ENCODE peak calls at places on chromosomes 11 and 22, in five cellular contexts. One of them, this sample, is unnamed.

GRCh38 chr11:17722000-17722643 is 2.8 kb downstream of the MYOD1 start:
- DNase-seq in LHCN-M2: peak
- DNase-seq in cardiac muscle cell: no peak
- DNase-seq in HT-29: no peak
- DNase-seq in body of pancreas: no peak
- DNase-seq in this sample: no peak

GRCh38 chr11:61510178-61510979 is 1.8 kb downstream of the LRRC10B start:
- DNase-seq in LHCN-M2: no peak
- DNase-seq in cardiac muscle cell: no peak
- DNase-seq in HT-29: no peak
- DNase-seq in body of pancreas: no peak
- DNase-seq in this sample: no peak

GRCh38 chr11:65305501-65306268 is 9.0 kb upstream of the CDC42EP2 start:
- DNase-seq in LHCN-M2: no peak
- DNase-seq in cardiac muscle cell: no peak
- DNase-seq in HT-29: no peak
- DNase-seq in body of pancreas: peak
- DNase-seq in this sample: no peak

GRCh38 chr11:79440451-79441158 is at the start of gene TENM4:
- DNase-seq in LHCN-M2: peak
- DNase-seq in cardiac muscle cell: peak
- DNase-seq in HT-29: no peak
- DNase-seq in body of pancreas: peak
- DNase-seq in this sample: no peak

GRCh38 chr22:28025866-28026575 is 107.0 kb upstream of the PITPNB start:
- DNase-seq in LHCN-M2: no peak
- DNase-seq in cardiac muscle cell: no peak
- DNase-seq in HT-29: no peak
- DNase-seq in body of pancreas: no peak
- DNase-seq in this sample: no peak

GRCh38 chr11:81673001-81673400 is 1060.7 kb downstream of the FAM181B start:
- DNase-seq in LHCN-M2: no peak
- DNase-seq in cardiac muscle cell: no peak
- DNase-seq in HT-29: no peak
- DNase-seq in body of pancreas: no peak
- DNase-seq in this sample: no peak

GRCh38 chr22:43477151-43477725 is 65.4 kb downstream of the MPPED1 start:
- DNase-seq in LHCN-M2: no peak
- DNase-seq in cardiac muscle cell: no peak
- DNase-seq in HT-29: no peak
- DNase-seq in body of pancreas: no peak
- DNase-seq in this sample: no peak

GRCh38 chr11:10917802-10918201 is 59.9 kb upstream of the ZBED5 start:
- DNase-seq in LHCN-M2: no peak
- DNase-seq in cardiac muscle cell: no peak
- DNase-seq in HT-29: no peak
- DNase-seq in body of pancreas: no peak
- DNase-seq in this sample: no peak

GRCh38 chr22:45548991-45549736 is 46.5 kb downstream of the FBLN1 start:
- DNase-seq in LHCN-M2: peak
- DNase-seq in cardiac muscle cell: peak
- DNase-seq in HT-29: peak
- DNase-seq in body of pancreas: peak
- DNase-seq in this sample: no peak

GRCh38 chr22:47586038-47586437 is 823.6 kb downstream of the TBC1D22A start:
- DNase-seq in LHCN-M2: peak
- DNase-seq in cardiac muscle cell: no peak
- DNase-seq in HT-29: peak
- DNase-seq in body of pancreas: no peak
- DNase-seq in this sample: no peak

GRCh38 chr22:35314161-35314942 is 14.7 kb downstream of the TOM1 start:
- DNase-seq in LHCN-M2: no peak
- DNase-seq in cardiac muscle cell: no peak
- DNase-seq in HT-29: peak
- DNase-seq in body of pancreas: no peak
- DNase-seq in this sample: no peak

GRCh38 chr11:68206211-68206610 is 6.9 kb downstream of the KMT5B start:
- DNase-seq in LHCN-M2: peak
- DNase-seq in cardiac muscle cell: peak
- DNase-seq in HT-29: peak
- DNase-seq in body of pancreas: peak
- DNase-seq in this sample: peak

GRCh38 chr11:61102667-61103491 is 590 bp downstream of the CD5 start:
- DNase-seq in LHCN-M2: no peak
- DNase-seq in cardiac muscle cell: no peak
- DNase-seq in HT-29: no peak
- DNase-seq in body of pancreas: no peak
- DNase-seq in this sample: no peak

GRCh38 chr11:72144807-72145565 is 9.5 kb downstream of the FOLR3 start:
- DNase-seq in LHCN-M2: no peak
- DNase-seq in cardiac muscle cell: no peak
- DNase-seq in HT-29: no peak
- DNase-seq in body of pancreas: no peak
- DNase-seq in this sample: no peak

GRCh38 chr22:47422736-47423135 is 660.3 kb downstream of the TBC1D22A start:
- DNase-seq in LHCN-M2: no peak
- DNase-seq in cardiac muscle cell: no peak
- DNase-seq in HT-29: no peak
- DNase-seq in body of pancreas: no peak
- DNase-seq in this sample: no peak

GRCh38 chr11:83694191-83694905 is 408.2 kb upstream of the CCDC90B start:
- DNase-seq in LHCN-M2: no peak
- DNase-seq in cardiac muscle cell: no peak
- DNase-seq in HT-29: no peak
- DNase-seq in body of pancreas: no peak
- DNase-seq in this sample: no peak

GRCh38 chr11:94784884-94785283 is 16.7 kb downstream of the AMOTL1 start:
- DNase-seq in LHCN-M2: no peak
- DNase-seq in cardiac muscle cell: no peak
- DNase-seq in HT-29: no peak
- DNase-seq in body of pancreas: no peak
- DNase-seq in this sample: no peak

GRCh38 chr22:45602824-45603301 is 68.8 kb upstream of the ATXN10 start:
- DNase-seq in LHCN-M2: peak
- DNase-seq in cardiac muscle cell: no peak
- DNase-seq in HT-29: no peak
- DNase-seq in body of pancreas: no peak
- DNase-seq in this sample: no peak

GRCh38 chr11:30282289-30282631 is 40.6 kb upstream of the ARL14EP start:
- DNase-seq in LHCN-M2: no peak
- DNase-seq in cardiac muscle cell: no peak
- DNase-seq in HT-29: no peak
- DNase-seq in body of pancreas: no peak
- DNase-seq in this sample: no peak

GRCh38 chr22:49966716-49967332 is 6.3 kb downstream of the PIM3 start:
- DNase-seq in LHCN-M2: no peak
- DNase-seq in cardiac muscle cell: peak
- DNase-seq in HT-29: no peak
- DNase-seq in body of pancreas: peak
- DNase-seq in this sample: peak

GRCh38 chr11:113131036-113131775 is 170.0 kb downstream of the NCAM1 start:
- DNase-seq in LHCN-M2: peak
- DNase-seq in cardiac muscle cell: no peak
- DNase-seq in HT-29: no peak
- DNase-seq in body of pancreas: no peak
- DNase-seq in this sample: no peak

GRCh38 chr22:49827853-49828598 is at the start of gene BRD1:
- DNase-seq in LHCN-M2: peak
- DNase-seq in cardiac muscle cell: peak
- DNase-seq in HT-29: peak
- DNase-seq in body of pancreas: peak
- DNase-seq in this sample: no peak

GRCh38 chr11:125175166-125175565 is 10.6 kb downstream of the PKNOX2 start:
- DNase-seq in LHCN-M2: no peak
- DNase-seq in cardiac muscle cell: no peak
- DNase-seq in HT-29: no peak
- DNase-seq in body of pancreas: no peak
- DNase-seq in this sample: no peak

GRCh38 chr22:37467556-37467955 is 18.6 kb downstream of the MFNG start:
- DNase-seq in LHCN-M2: no peak
- DNase-seq in cardiac muscle cell: no peak
- DNase-seq in HT-29: no peak
- DNase-seq in body of pancreas: no peak
- DNase-seq in this sample: no peak

GRCh38 chr22:18024276-18024939 is at the start of gene MICAL3:
- DNase-seq in LHCN-M2: peak
- DNase-seq in cardiac muscle cell: peak
- DNase-seq in HT-29: peak
- DNase-seq in body of pancreas: peak
- DNase-seq in this sample: peak

GRCh38 chr11:31598454-31598853 is 88.9 kb downstream of the ELP4 start:
- DNase-seq in LHCN-M2: no peak
- DNase-seq in cardiac muscle cell: no peak
- DNase-seq in HT-29: no peak
- DNase-seq in body of pancreas: no peak
- DNase-seq in this sample: no peak

GRCh38 chr22:23220485-23221350 is 40.4 kb downstream of the BCR start:
- DNase-seq in LHCN-M2: no peak
- DNase-seq in cardiac muscle cell: no peak
- DNase-seq in HT-29: no peak
- DNase-seq in body of pancreas: no peak
- DNase-seq in this sample: peak

GRCh38 chr22:43867839-43868652 is 5.7 kb upstream of the SULT4A1 start:
- DNase-seq in LHCN-M2: peak
- DNase-seq in cardiac muscle cell: peak
- DNase-seq in HT-29: peak
- DNase-seq in body of pancreas: peak
- DNase-seq in this sample: peak

GRCh38 chr11:111019931-111020381 is 225.6 kb upstream of the POU2AF2 start:
- DNase-seq in LHCN-M2: peak
- DNase-seq in cardiac muscle cell: no peak
- DNase-seq in HT-29: no peak
- DNase-seq in body of pancreas: no peak
- DNase-seq in this sample: peak

GRCh38 chr11:112477929-112478317 is 217.3 kb upstream of the PLET1 start:
- DNase-seq in LHCN-M2: no peak
- DNase-seq in cardiac muscle cell: no peak
- DNase-seq in HT-29: no peak
- DNase-seq in body of pancreas: no peak
- DNase-seq in this sample: no peak

GRCh38 chr11:36065436-36065835 is 121.6 kb downstream of the LDLRAD3 start:
- DNase-seq in LHCN-M2: peak
- DNase-seq in cardiac muscle cell: no peak
- DNase-seq in HT-29: no peak
- DNase-seq in body of pancreas: no peak
- DNase-seq in this sample: no peak

GRCh38 chr22:35231585-35232084 is 25.7 kb upstream of the HMGXB4 start:
- DNase-seq in LHCN-M2: peak
- DNase-seq in cardiac muscle cell: peak
- DNase-seq in HT-29: peak
- DNase-seq in body of pancreas: peak
- DNase-seq in this sample: peak

GRCh38 chr11:100719809-100720221 is 32.7 kb downstream of the ARHGAP42 start:
- DNase-seq in LHCN-M2: peak
- DNase-seq in cardiac muscle cell: no peak
- DNase-seq in HT-29: peak
- DNase-seq in body of pancreas: peak
- DNase-seq in this sample: no peak

GRCh38 chr11:17788084-17788483 is 53.5 kb downstream of the KCNC1 start:
- DNase-seq in LHCN-M2: no peak
- DNase-seq in cardiac muscle cell: no peak
- DNase-seq in HT-29: no peak
- DNase-seq in body of pancreas: no peak
- DNase-seq in this sample: no peak

GRCh38 chr22:30870451-30871345 is 97.9 kb downstream of the MORC2 start:
- DNase-seq in LHCN-M2: no peak
- DNase-seq in cardiac muscle cell: no peak
- DNase-seq in HT-29: no peak
- DNase-seq in body of pancreas: no peak
- DNase-seq in this sample: no peak

GRCh38 chr11:115819014-115819413 is 314.8 kb upstream of the CADM1 start:
- DNase-seq in LHCN-M2: no peak
- DNase-seq in cardiac muscle cell: no peak
- DNase-seq in HT-29: no peak
- DNase-seq in body of pancreas: no peak
- DNase-seq in this sample: no peak

GRCh38 chr11:18608373-18608772 is 8.8 kb downstream of the MISFA start:
- DNase-seq in LHCN-M2: no peak
- DNase-seq in cardiac muscle cell: peak
- DNase-seq in HT-29: no peak
- DNase-seq in body of pancreas: no peak
- DNase-seq in this sample: no peak

This sample was measured in AML-193.